ENCODE peak calls at places on chromosome 6, in four cellular contexts. One of them, this sample, is unnamed.
A peak's percentile ranks its signal among the peaks of the same experiment; 100 is the strongest.

GRCh38 chr6:22164236-22164635 is 132.6 kb downstream of the PRL start:
- DNase-seq in K562: no peak
- DNase-seq in GM12878: no peak
- DNase-seq in HepG2: no peak
- DNase-seq in this sample: no peak

GRCh38 chr6:158047120-158047518 is 65.5 kb downstream of the SYNJ2 start:
- DNase-seq in HepG2: no peak
- DNase-seq in K562: no peak
- DNase-seq in GM12878: no peak
- DNase-seq in this sample: no peak

GRCh38 chr6:65531545-65531944 is 175.5 kb downstream of the EYS start:
- DNase-seq in K562: no peak
- DNase-seq in HepG2: no peak
- DNase-seq in GM12878: no peak
- DNase-seq in this sample: no peak

GRCh38 chr6:107641500-107641931 is 151.6 kb downstream of the SOBP start:
- DNase-seq in GM12878: no peak
- DNase-seq in HepG2: no peak
- DNase-seq in K562: no peak
- DNase-seq in this sample: no peak

GRCh38 chr6:131210469-131210868 is 75.2 kb downstream of the AKAP7 start:
- DNase-seq in K562: no peak
- DNase-seq in HepG2: no peak
- DNase-seq in GM12878: no peak
- DNase-seq in this sample: no peak

GRCh38 chr6:144216668-144217218 is 66.4 kb downstream of the STX11 start:
- DNase-seq in HepG2: no peak
- DNase-seq in GM12878: no peak
- DNase-seq in K562: peak; percentile 79
- DNase-seq in this sample: peak; percentile 83

GRCh38 chr6:109039795-109040194 is 54.9 kb downstream of the SESN1 start:
- DNase-seq in K562: no peak
- DNase-seq in GM12878: no peak
- DNase-seq in HepG2: no peak
- DNase-seq in this sample: no peak

GRCh38 chr6:141498980-141499379 is 633.7 kb upstream of the GJE1 start:
- DNase-seq in K562: no peak
- DNase-seq in HepG2: no peak
- DNase-seq in GM12878: no peak
- DNase-seq in this sample: no peak

GRCh38 chr6:37141291-37142046 is 28.5 kb upstream of the PIM1 start:
- DNase-seq in HepG2: no peak
- DNase-seq in GM12878: no peak
- DNase-seq in K562: no peak
- DNase-seq in this sample: no peak

GRCh38 chr6:83442752-83443151 is 11.9 kb upstream of the ME1 start:
- DNase-seq in HepG2: no peak
- DNase-seq in K562: no peak
- DNase-seq in GM12878: no peak
- DNase-seq in this sample: no peak

GRCh38 chr6:34888441-34888820 is 589 bp upstream of the TAF11 start:
- DNase-seq in GM12878: no peak
- DNase-seq in K562: no peak
- DNase-seq in HepG2: no peak
- DNase-seq in this sample: no peak
- TF ChIP-seq TARDBP in GM12878: no peak
- TF ChIP-seq TARDBP in K562: no peak
- TF ChIP-seq TARDBP in HepG2: no peak
- TF ChIP-seq TARDBP in this sample: no peak

GRCh38 chr6:68468244-68468884 is 166.7 kb upstream of the ADGRB3 start:
- DNase-seq in HepG2: no peak
- DNase-seq in GM12878: no peak
- DNase-seq in K562: peak; percentile 19
- DNase-seq in this sample: peak; percentile 11
- TF ChIP-seq TARDBP in HepG2: no peak
- TF ChIP-seq TARDBP in GM12878: no peak
- TF ChIP-seq TARDBP in K562: no peak
- TF ChIP-seq TARDBP in this sample: no peak

DNA sequence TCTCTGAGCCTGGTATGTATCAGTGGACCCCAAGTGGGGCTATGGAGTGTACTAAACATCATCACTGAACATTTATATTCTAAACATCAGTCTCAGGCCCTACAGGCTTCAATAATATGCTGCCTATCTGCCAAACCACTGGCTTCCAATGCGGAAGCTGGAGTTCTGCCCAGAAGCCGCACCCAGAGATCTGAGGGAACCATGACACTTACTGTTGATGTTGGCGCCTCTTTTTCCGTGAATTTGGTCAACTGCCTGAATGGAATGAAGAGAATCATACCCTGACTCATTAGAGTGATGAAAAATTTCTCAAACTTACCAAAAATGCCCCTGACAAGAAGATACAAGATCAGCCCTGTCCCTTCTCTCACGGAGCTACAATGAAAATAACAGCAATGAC is 66.2 kb downstream of the SLC22A23 start:
- DNase-seq in GM12878: no peak
- DNase-seq in HepG2: no peak
- DNase-seq in K562: peak; percentile 80
- DNase-seq in this sample: no peak
- TF ChIP-seq TARDBP in GM12878: no peak
- TF ChIP-seq TARDBP in HepG2: no peak
- TF ChIP-seq TARDBP in K562: no peak
- TF ChIP-seq TARDBP in this sample: no peak

DNA sequence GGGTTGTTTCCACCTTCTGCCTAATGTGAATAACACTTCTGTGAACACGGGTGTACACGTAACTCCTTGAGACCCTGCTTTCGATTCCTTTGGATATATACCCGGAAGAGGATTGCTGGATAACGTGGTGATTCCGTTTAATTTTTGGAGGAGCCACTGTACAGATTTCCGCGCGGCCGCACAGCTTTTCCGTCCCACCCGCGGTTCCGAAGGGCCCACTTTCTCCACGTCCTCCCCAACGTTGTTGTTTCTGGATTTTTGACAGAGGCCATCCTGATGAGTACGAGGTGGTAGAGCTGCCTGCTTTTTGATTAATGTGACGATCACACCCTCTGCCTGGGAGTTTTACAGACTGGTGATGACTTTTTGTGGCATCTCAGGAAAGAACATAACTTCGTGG is 114.0 kb downstream of the MYLK4 start:
- DNase-seq in K562: no peak
- DNase-seq in HepG2: no peak
- DNase-seq in GM12878: no peak
- DNase-seq in this sample: no peak
- TF ChIP-seq TARDBP in K562: no peak
- TF ChIP-seq TARDBP in HepG2: no peak
- TF ChIP-seq TARDBP in GM12878: no peak
- TF ChIP-seq TARDBP in this sample: no peak

DNA sequence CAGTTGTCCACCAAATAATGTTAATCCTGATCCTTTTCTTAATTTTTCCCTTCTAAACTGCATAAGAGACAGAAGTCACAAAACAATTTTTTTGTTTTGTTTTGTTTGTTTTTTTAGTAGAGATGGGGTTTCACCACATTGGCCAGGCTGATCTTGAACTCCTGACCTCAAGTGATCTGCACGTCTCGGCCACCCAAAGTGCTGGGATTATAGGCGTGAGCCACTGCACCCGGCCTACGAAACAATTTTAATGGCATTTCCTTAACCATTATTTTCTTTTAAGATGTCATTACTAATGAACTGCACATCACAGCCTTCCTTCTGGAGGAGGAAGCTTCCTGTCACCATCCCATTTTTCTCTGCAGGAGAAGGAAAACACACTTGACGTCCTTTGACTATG is 125.3 kb upstream of the AKIRIN2 start:
- DNase-seq in K562: no peak
- DNase-seq in HepG2: no peak
- DNase-seq in GM12878: no peak
- DNase-seq in this sample: no peak
- TF ChIP-seq TARDBP in K562: no peak
- TF ChIP-seq TARDBP in HepG2: no peak
- TF ChIP-seq TARDBP in GM12878: no peak
- TF ChIP-seq TARDBP in this sample: no peak

GRCh38 chr6:132713355-132714134 is at the start of gene VNN1:
- DNase-seq in GM12878: no peak
- DNase-seq in HepG2: no peak
- DNase-seq in K562: no peak
- DNase-seq in this sample: no peak

GRCh38 chr6:132714160-132714559 is 305 bp upstream of the VNN1 start:
- DNase-seq in HepG2: no peak
- DNase-seq in GM12878: no peak
- DNase-seq in K562: no peak
- DNase-seq in this sample: no peak

GRCh38 chr6:132712366-132712765 is 1.5 kb downstream of the VNN1 start:
- DNase-seq in K562: no peak
- DNase-seq in HepG2: no peak
- DNase-seq in GM12878: no peak
- DNase-seq in this sample: no peak

GRCh38 chr6:132716238-132716637 is 2.4 kb upstream of the VNN1 start:
- DNase-seq in K562: no peak
- DNase-seq in GM12878: no peak
- DNase-seq in HepG2: no peak
- DNase-seq in this sample: no peak

GRCh38 chr6:132715204-132715603 is 1.3 kb upstream of the VNN1 start:
- DNase-seq in HepG2: peak; percentile 65
- DNase-seq in GM12878: no peak
- DNase-seq in K562: peak; percentile 15
- DNase-seq in this sample: peak; percentile 69
- TF ChIP-seq TARDBP in HepG2: no peak
- TF ChIP-seq TARDBP in GM12878: no peak
- TF ChIP-seq TARDBP in K562: no peak
- TF ChIP-seq TARDBP in this sample: no peak

DNA sequence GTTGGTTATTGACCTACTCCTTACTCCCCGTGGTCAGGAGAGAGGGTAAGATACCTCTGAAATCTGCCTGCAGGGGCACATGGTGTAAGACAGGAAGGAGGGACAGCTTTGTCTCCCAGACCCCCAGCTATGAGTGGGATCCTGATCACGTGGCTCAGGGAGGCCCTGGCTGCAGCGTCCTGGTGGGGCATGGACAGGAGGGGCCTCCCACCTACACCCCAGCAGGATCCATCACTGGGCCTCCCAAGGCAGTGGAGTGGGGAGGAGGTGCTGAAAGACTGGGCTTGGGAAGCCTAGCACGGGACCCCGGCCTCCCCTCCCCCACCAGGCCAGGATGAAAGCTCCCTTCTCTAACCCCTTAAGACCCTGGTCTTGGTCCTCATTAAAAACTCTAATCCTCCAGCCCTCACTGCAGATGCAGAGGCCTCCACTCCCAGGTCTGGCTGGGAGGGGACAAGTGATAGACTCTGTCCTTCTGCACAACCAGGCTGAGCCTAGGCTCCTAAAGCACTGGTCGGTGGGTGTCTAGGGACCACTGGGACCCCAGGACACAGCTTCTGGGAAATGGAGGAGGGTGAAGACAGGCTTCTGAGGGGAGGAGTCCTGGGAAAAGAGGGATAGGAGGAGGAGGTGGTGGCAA is 29.6 kb upstream of the VEGFA start:
- DNase-seq in HepG2: no peak
- DNase-seq in GM12878: no peak
- DNase-seq in K562: no peak
- DNase-seq in this sample: no peak
- TF ChIP-seq TARDBP in HepG2: no peak
- TF ChIP-seq TARDBP in GM12878: no peak
- TF ChIP-seq TARDBP in K562: no peak
- TF ChIP-seq TARDBP in this sample: no peak

GRCh38 chr6:149938571-149939462 is 3.0 kb upstream of the ULBP2 start:
- DNase-seq in HepG2: no peak
- DNase-seq in K562: no peak
- DNase-seq in GM12878: peak; percentile 34
- DNase-seq in this sample: no peak
- TF ChIP-seq TARDBP in HepG2: no peak
- TF ChIP-seq TARDBP in K562: no peak
- TF ChIP-seq TARDBP in GM12878: no peak
- TF ChIP-seq TARDBP in this sample: no peak

This sample was measured in HEK293T.